ENCODE peak calls at places on chromosomes 6 and 20, in five cellular contexts. L is iPS-NIHi11, R is astrocyte of the spinal cord, M is choroid plexus epithelial cell, I is neuronal stem cell. K is an unnamed sample.

GRCh38 chr20:18650224-18650623 is 62.4 kb downstream of the DTD1 start:
- DNase-seq in R (no peak), M (no peak), L (no peak), I (no peak), K (no peak)

GRCh38 chr6:21831531-21832291 is 238.2 kb downstream of the SOX4 start:
- DNase-seq in L (no peak), M (peak; percentile 21), R (peak; percentile 80), I (no peak), K (no peak)

GRCh38 chr20:1935696-1936366 is 40.6 kb downstream of the SIRPA start:
- DNase-seq in I (no peak), L (no peak), R (no peak), M (no peak), K (no peak)

GRCh38 chr20:48845000-48845399 is 17.2 kb upstream of the PREX1 start:
- DNase-seq in I (no peak), R (no peak), L (no peak), M (no peak), K (no peak)

GRCh38 chr6:84033523-84034451 is at the start of gene MRAP2:
- DNase-seq in M (peak; percentile 17), R (peak; percentile 6), L (peak; percentile 72), I (peak; percentile 53), K (peak; percentile 10)

GRCh38 chr6:39391182-39391581 is 68.7 kb upstream of the KCNK16 start:
- DNase-seq in M (no peak), I (no peak), R (no peak), L (no peak), K (no peak)

GRCh38 chr6:5968817-5969726 is 37.7 kb downstream of the NRN1 start:
- DNase-seq in L (no peak), M (no peak), I (no peak), R (peak; percentile 46), K (no peak)

GRCh38 chr20:3670511-3670910 is 7.3 kb upstream of the GFRA4 start:
- DNase-seq in M (no peak), L (peak; percentile 47), R (no peak), I (no peak), K (peak; percentile 59)

GRCh38 chr6:34455831-34456230 is 10.0 kb upstream of the PACSIN1 start:
- DNase-seq in I (no peak), L (no peak), M (no peak), R (no peak), K (no peak)

GRCh38 chr20:54848262-54848661 is 372.9 kb downstream of the DOK5 start:
- DNase-seq in I (no peak), R (no peak), M (no peak), L (no peak), K (no peak)

GRCh38 chr6:35081426-35081851 is 59.7 kb downstream of the TCP11 start:
- DNase-seq in I (no peak), R (peak; percentile 69), M (peak; percentile 80), L (peak; percentile 60), K (no peak)

GRCh38 chr6:24796616-24797290 is 2.0 kb downstream of the ARMH2 start:
- DNase-seq in R (no peak), M (no peak), L (no peak), I (no peak), K (no peak)

GRCh38 chr6:31834367-31834703 is 6.8 kb downstream of the HSPA1B start:
- DNase-seq in L (peak; percentile 89), R (no peak), I (no peak), M (peak; percentile 86), K (peak; percentile 84)

GRCh38 chr6:109794201-109794926 is 103.3 kb downstream of the FIG4 start:
- DNase-seq in I (no peak), R (peak; percentile 65), L (no peak), M (peak; percentile 28), K (peak; percentile 71)

GRCh38 chr20:50695144-50695872 is 4.0 kb upstream of the RIPOR3 start:
- DNase-seq in L (no peak), R (no peak), M (no peak), I (no peak), K (no peak)

GRCh38 chr6:71410681-71411080 is 122.1 kb downstream of the OGFRL1 start:
- DNase-seq in M (peak; percentile 83), R (peak; percentile 50), I (no peak), L (no peak), K (no peak)

GRCh38 chr6:32668226-32668747 is 1.8 kb upstream of the HLA-DQB1 start:
- DNase-seq in I (no peak), R (no peak), M (peak; percentile 76), L (peak; percentile 20), K (no peak)